ENCODE peak calls at places on chromosome 20, in seven cellular contexts. One of them, this sample, is unnamed.

GRCh38 chr20:32497589-32498224 is 87.4 kb downstream of the NOL4L start:
- DNase-seq in PC-3: no peak
- DNase-seq in type B pancreatic cell: no peak
- DNase-seq in upper lobe of right lung: peak
- DNase-seq in MCF 10A: no peak
- DNase-seq in pancreas: no peak
- DNase-seq in CD4-positive, alpha-beta T cell: no peak
- DNase-seq in this sample: no peak

GRCh38 chr20:56409521-56409920 is 2.5 kb upstream of the CASS4 start:
- DNase-seq in CD4-positive, alpha-beta T cell: no peak
- DNase-seq in upper lobe of right lung: no peak
- DNase-seq in PC-3: no peak
- DNase-seq in type B pancreatic cell: no peak
- DNase-seq in pancreas: no peak
- DNase-seq in MCF 10A: no peak
- DNase-seq in this sample: no peak

GRCh38 chr20:5031206-5031557 is 29.9 kb upstream of the SLC23A2 start:
- DNase-seq in upper lobe of right lung: no peak
- DNase-seq in MCF 10A: peak
- DNase-seq in CD4-positive, alpha-beta T cell: no peak
- DNase-seq in type B pancreatic cell: no peak
- DNase-seq in PC-3: no peak
- DNase-seq in pancreas: no peak
- DNase-seq in this sample: no peak

GRCh38 chr20:25040438-25040831 is 17.5 kb downstream of the ACSS1 start:
- DNase-seq in pancreas: no peak
- DNase-seq in type B pancreatic cell: no peak
- DNase-seq in CD4-positive, alpha-beta T cell: no peak
- DNase-seq in MCF 10A: peak
- DNase-seq in upper lobe of right lung: peak
- DNase-seq in PC-3: peak
- DNase-seq in this sample: no peak

GRCh38 chr20:4563534-4563933 is 158.2 kb upstream of the PRND start:
- DNase-seq in type B pancreatic cell: no peak
- DNase-seq in CD4-positive, alpha-beta T cell: no peak
- DNase-seq in MCF 10A: peak
- DNase-seq in upper lobe of right lung: no peak
- DNase-seq in pancreas: no peak
- DNase-seq in PC-3: peak
- DNase-seq in this sample: peak

GRCh38 chr20:48750941-48751620 is 76.7 kb downstream of the PREX1 start:
- DNase-seq in pancreas: no peak
- DNase-seq in upper lobe of right lung: peak
- DNase-seq in CD4-positive, alpha-beta T cell: peak
- DNase-seq in MCF 10A: no peak
- DNase-seq in type B pancreatic cell: no peak
- DNase-seq in PC-3: no peak
- DNase-seq in this sample: no peak

GRCh38 chr20:21503345-21503744 is 10.5 kb downstream of the NKX2-2 start:
- DNase-seq in PC-3: peak
- DNase-seq in MCF 10A: no peak
- DNase-seq in upper lobe of right lung: no peak
- DNase-seq in type B pancreatic cell: no peak
- DNase-seq in CD4-positive, alpha-beta T cell: no peak
- DNase-seq in pancreas: no peak
- DNase-seq in this sample: no peak

GRCh38 chr20:32356935-32357868 is 929 bp upstream of the ASXL1 start:
- DNase-seq in pancreas: peak
- DNase-seq in type B pancreatic cell: no peak
- DNase-seq in upper lobe of right lung: no peak
- DNase-seq in MCF 10A: peak
- DNase-seq in PC-3: peak
- DNase-seq in CD4-positive, alpha-beta T cell: no peak
- DNase-seq in this sample: no peak

GRCh38 chr20:8018928-8019177 is 708 bp downstream of the TMX4 start:
- DNase-seq in type B pancreatic cell: no peak
- DNase-seq in MCF 10A: peak
- DNase-seq in PC-3: no peak
- DNase-seq in pancreas: no peak
- DNase-seq in upper lobe of right lung: no peak
- DNase-seq in CD4-positive, alpha-beta T cell: no peak
- DNase-seq in this sample: no peak

GRCh38 chr20:45735988-45736387 is 13.8 kb downstream of the SPINT4 start:
- DNase-seq in MCF 10A: no peak
- DNase-seq in pancreas: no peak
- DNase-seq in CD4-positive, alpha-beta T cell: no peak
- DNase-seq in type B pancreatic cell: no peak
- DNase-seq in upper lobe of right lung: no peak
- DNase-seq in PC-3: no peak
- DNase-seq in this sample: no peak

DNA sequence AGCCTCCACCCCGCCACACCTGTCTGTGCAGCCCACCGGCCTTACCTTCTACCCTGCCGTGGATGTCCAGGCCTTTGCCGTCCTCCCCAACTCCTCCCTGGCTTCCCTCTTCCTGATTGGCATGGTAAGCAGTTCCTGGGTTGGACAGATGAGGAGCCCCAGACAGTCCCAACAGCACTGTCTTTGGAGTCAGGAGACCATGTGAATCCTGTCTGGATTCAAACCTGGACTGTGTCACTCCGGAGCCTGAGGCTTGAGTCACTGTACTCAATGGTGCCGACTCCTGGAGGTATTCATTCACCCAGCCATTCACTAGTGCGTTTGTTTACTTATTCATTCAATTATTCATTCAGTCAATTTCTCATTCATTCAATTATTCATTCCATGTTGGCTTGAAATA is 20.0 kb upstream of the LBP start:
- DNase-seq in PC-3: peak
- DNase-seq in type B pancreatic cell: no peak
- DNase-seq in upper lobe of right lung: no peak
- DNase-seq in pancreas: no peak
- DNase-seq in CD4-positive, alpha-beta T cell: no peak
- DNase-seq in MCF 10A: no peak
- DNase-seq in this sample: no peak
- TF ChIP-seq CTCF in PC-3: no peak
- TF ChIP-seq CTCF in type B pancreatic cell: no peak
- TF ChIP-seq CTCF in upper lobe of right lung: no peak
- TF ChIP-seq CTCF in pancreas: no peak
- TF ChIP-seq CTCF in CD4-positive, alpha-beta T cell: no peak
- TF ChIP-seq CTCF in MCF 10A: no peak
- TF ChIP-seq CTCF in this sample: no peak

GRCh38 chr20:14963262-14963663 is 625.9 kb upstream of the FLRT3 start:
- DNase-seq in MCF 10A: peak
- DNase-seq in type B pancreatic cell: no peak
- DNase-seq in CD4-positive, alpha-beta T cell: no peak
- DNase-seq in upper lobe of right lung: no peak
- DNase-seq in PC-3: peak
- DNase-seq in pancreas: no peak
- DNase-seq in this sample: no peak
- TF ChIP-seq CTCF in MCF 10A: no peak
- TF ChIP-seq CTCF in type B pancreatic cell: no peak
- TF ChIP-seq CTCF in CD4-positive, alpha-beta T cell: no peak
- TF ChIP-seq CTCF in upper lobe of right lung: no peak
- TF ChIP-seq CTCF in PC-3: no peak
- TF ChIP-seq CTCF in pancreas: no peak
- TF ChIP-seq CTCF in this sample: no peak

GRCh38 chr20:46955601-46956556 is 61.2 kb downstream of the EYA2 start:
- DNase-seq in PC-3: peak
- DNase-seq in CD4-positive, alpha-beta T cell: no peak
- DNase-seq in type B pancreatic cell: no peak
- DNase-seq in upper lobe of right lung: no peak
- DNase-seq in pancreas: no peak
- DNase-seq in MCF 10A: no peak
- DNase-seq in this sample: no peak
- TF ChIP-seq CTCF in PC-3: no peak
- TF ChIP-seq CTCF in CD4-positive, alpha-beta T cell: no peak
- TF ChIP-seq CTCF in type B pancreatic cell: no peak
- TF ChIP-seq CTCF in upper lobe of right lung: no peak
- TF ChIP-seq CTCF in pancreas: no peak
- TF ChIP-seq CTCF in MCF 10A: no peak
- TF ChIP-seq CTCF in this sample: no peak

DNA sequence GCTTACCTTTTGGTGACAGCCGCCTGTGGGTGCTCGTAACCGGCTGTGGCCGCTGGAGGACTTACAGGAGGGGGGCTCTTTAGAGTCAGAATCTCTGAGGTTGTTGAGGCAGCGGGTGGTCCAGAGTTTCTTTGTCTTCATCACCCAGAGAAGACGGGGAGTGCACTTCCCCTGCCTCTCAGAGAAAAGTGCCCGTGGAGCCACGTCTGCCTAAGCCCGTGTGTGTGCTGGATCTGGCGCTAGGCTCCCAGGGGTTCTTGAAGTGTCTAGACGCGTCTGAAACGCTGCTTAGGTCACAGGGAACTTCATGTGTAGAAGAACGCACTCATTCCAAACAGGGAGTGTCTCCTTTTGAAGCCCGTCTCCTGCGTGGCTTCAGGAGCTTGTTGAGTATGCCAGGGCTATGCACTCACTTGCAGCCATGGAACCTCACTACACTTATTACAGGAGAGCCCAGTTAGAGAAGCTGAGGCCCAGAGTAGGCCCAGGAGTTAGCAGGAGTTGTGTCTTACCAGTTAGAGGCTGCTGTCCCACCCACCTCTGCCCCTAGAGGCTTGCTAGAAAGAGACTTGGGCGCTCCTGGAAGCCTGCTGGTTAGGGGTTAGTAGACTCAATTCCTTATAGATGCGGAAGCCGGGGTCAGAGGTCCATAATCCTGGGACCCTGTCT is 1.3 kb downstream of the LSM14B start:
- DNase-seq in PC-3: no peak
- DNase-seq in upper lobe of right lung: no peak
- DNase-seq in CD4-positive, alpha-beta T cell: no peak
- DNase-seq in pancreas: no peak
- DNase-seq in MCF 10A: no peak
- DNase-seq in type B pancreatic cell: no peak
- DNase-seq in this sample: no peak
- TF ChIP-seq CTCF in PC-3: peak
- TF ChIP-seq CTCF in upper lobe of right lung: no peak
- TF ChIP-seq CTCF in CD4-positive, alpha-beta T cell: no peak
- TF ChIP-seq CTCF in pancreas: no peak
- TF ChIP-seq CTCF in MCF 10A: no peak
- TF ChIP-seq CTCF in type B pancreatic cell: no peak
- TF ChIP-seq CTCF in this sample: no peak

GRCh38 chr20:38880952-38881735 is 45.1 kb upstream of the FAM83D start:
- DNase-seq in pancreas: no peak
- DNase-seq in type B pancreatic cell: no peak
- DNase-seq in CD4-positive, alpha-beta T cell: no peak
- DNase-seq in upper lobe of right lung: peak
- DNase-seq in PC-3: no peak
- DNase-seq in MCF 10A: no peak
- DNase-seq in this sample: no peak
- TF ChIP-seq CTCF in pancreas: no peak
- TF ChIP-seq CTCF in type B pancreatic cell: no peak
- TF ChIP-seq CTCF in CD4-positive, alpha-beta T cell: no peak
- TF ChIP-seq CTCF in upper lobe of right lung: no peak
- TF ChIP-seq CTCF in PC-3: no peak
- TF ChIP-seq CTCF in MCF 10A: no peak
- TF ChIP-seq CTCF in this sample: no peak

GRCh38 chr20:845226-845868 is 11.8 kb downstream of the FAM110A start:
- DNase-seq in CD4-positive, alpha-beta T cell: no peak
- DNase-seq in upper lobe of right lung: peak
- DNase-seq in pancreas: no peak
- DNase-seq in MCF 10A: no peak
- DNase-seq in type B pancreatic cell: no peak
- DNase-seq in PC-3: no peak
- DNase-seq in this sample: no peak
- TF ChIP-seq CTCF in CD4-positive, alpha-beta T cell: no peak
- TF ChIP-seq CTCF in upper lobe of right lung: no peak
- TF ChIP-seq CTCF in pancreas: no peak
- TF ChIP-seq CTCF in MCF 10A: no peak
- TF ChIP-seq CTCF in type B pancreatic cell: no peak
- TF ChIP-seq CTCF in PC-3: no peak
- TF ChIP-seq CTCF in this sample: no peak

DNA sequence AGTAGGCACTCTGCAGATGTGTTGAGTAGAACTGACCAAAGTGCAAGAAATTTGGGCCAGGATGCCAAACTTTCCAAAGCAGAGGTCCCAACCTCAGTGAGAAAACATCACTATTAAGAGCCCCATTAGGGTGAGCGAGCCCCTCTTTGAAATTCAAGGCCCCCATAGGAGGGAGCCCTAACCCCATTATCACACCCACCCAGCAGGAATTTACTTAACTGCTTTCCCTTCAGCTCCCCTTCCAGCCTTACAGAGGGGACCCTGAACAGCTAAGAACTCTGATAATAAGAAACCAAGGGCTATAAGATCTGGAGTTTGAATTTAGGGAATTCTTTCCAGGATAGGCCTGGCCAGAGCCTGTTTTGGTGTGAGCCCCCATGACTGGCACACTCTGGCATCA is 130.7 kb downstream of the NFATC2 start:
- DNase-seq in type B pancreatic cell: no peak
- DNase-seq in pancreas: no peak
- DNase-seq in MCF 10A: no peak
- DNase-seq in CD4-positive, alpha-beta T cell: no peak
- DNase-seq in PC-3: no peak
- DNase-seq in upper lobe of right lung: no peak
- DNase-seq in this sample: no peak
- TF ChIP-seq CTCF in type B pancreatic cell: no peak
- TF ChIP-seq CTCF in pancreas: no peak
- TF ChIP-seq CTCF in MCF 10A: no peak
- TF ChIP-seq CTCF in CD4-positive, alpha-beta T cell: no peak
- TF ChIP-seq CTCF in PC-3: no peak
- TF ChIP-seq CTCF in upper lobe of right lung: no peak
- TF ChIP-seq CTCF in this sample: no peak

GRCh38 chr20:40938020-40938419 is 90.6 kb upstream of the TOP1 start:
- DNase-seq in PC-3: no peak
- DNase-seq in type B pancreatic cell: no peak
- DNase-seq in pancreas: no peak
- DNase-seq in upper lobe of right lung: no peak
- DNase-seq in MCF 10A: no peak
- DNase-seq in CD4-positive, alpha-beta T cell: no peak
- DNase-seq in this sample: no peak
- TF ChIP-seq CTCF in PC-3: peak
- TF ChIP-seq CTCF in type B pancreatic cell: no peak
- TF ChIP-seq CTCF in pancreas: no peak
- TF ChIP-seq CTCF in upper lobe of right lung: no peak
- TF ChIP-seq CTCF in MCF 10A: no peak
- TF ChIP-seq CTCF in CD4-positive, alpha-beta T cell: no peak
- TF ChIP-seq CTCF in this sample: no peak

This sample was measured in mesothelial cell of epicardium.